ENCODE peak calls at places on chromosomes 16 and 17, in nine cellular contexts. Q, C, H, I, X, E, U, F and G are unnamed samples.

GRCh38 chr17:5262417-5262816 is 19.7 kb upstream of the RABEP1 start:
- DNase-seq in Q (no peak), C (no peak), H (no peak), I (no peak), X (no peak), E (peak), U (no peak), F (no peak), G (no peak)

GRCh38 chr17:2485970-2486369 is 25.7 kb downstream of the METTL16 start:
- DNase-seq in Q (no peak), C (no peak), H (no peak), I (no peak), X (no peak), E (no peak), U (no peak), F (no peak), G (no peak)

GRCh38 chr16:71399801-71400563 is 41.5 kb downstream of the CALB2 start:
- DNase-seq in Q (no peak), C (no peak), H (no peak), I (no peak), X (no peak), E (no peak), U (no peak), F (no peak), G (no peak)

GRCh38 chr17:38733315-38734234 is 3.4 kb downstream of the CISD3 start:
- DNase-seq in Q (no peak), C (no peak), H (no peak), I (no peak), X (no peak), E (peak), U (no peak), F (no peak), G (no peak)

GRCh38 chr17:9217151-9218067 is 196.1 kb downstream of the NTN1 start:
- DNase-seq in Q (no peak), C (peak), H (no peak), I (no peak), X (peak), E (no peak), U (peak), F (no peak), G (peak)

GRCh38 chr17:46841561-46842379 is 9.6 kb upstream of the WNT9B start:
- DNase-seq in Q (peak), C (no peak), H (no peak), I (no peak), X (peak), E (peak), U (no peak), F (no peak), G (no peak)

GRCh38 chr16:52436646-52437645 is 110.0 kb downstream of the TOX3 start:
- DNase-seq in Q (no peak), C (no peak), H (no peak), I (no peak), X (no peak), E (no peak), U (no peak), F (no peak), G (no peak)

GRCh38 chr17:82924812-82925211 is 85.0 kb upstream of the ZNF750 start:
- DNase-seq in Q (no peak), C (no peak), H (no peak), I (no peak), X (no peak), E (peak), U (no peak), F (no peak), G (no peak)

GRCh38 chr17:48247603-48248002 is 140.0 kb downstream of the SNX11 start:
- DNase-seq in Q (no peak), C (no peak), H (no peak), I (no peak), X (no peak), E (no peak), U (no peak), F (no peak), G (no peak)

GRCh38 chr16:67470314-67470713 is 10.6 kb downstream of the ATP6V0D1 start:
- DNase-seq in Q (peak), C (no peak), H (peak), I (peak), X (no peak), E (no peak), U (no peak), F (peak), G (no peak)

GRCh38 chr17:18217412-18218015 is 7.9 kb upstream of the LLGL1 start:
- DNase-seq in Q (no peak), C (no peak), H (peak), I (peak), X (peak), E (peak), U (peak), F (peak), G (peak)

GRCh38 chr16:68395806-68396205 is 52.5 kb downstream of the SMPD3 start:
- DNase-seq in Q (peak), C (no peak), H (no peak), I (no peak), X (no peak), E (no peak), U (no peak), F (no peak), G (no peak)

GRCh38 chr17:7887482-7888183 is 956 bp upstream of the CHD3 start:
- DNase-seq in Q (peak), C (peak), H (peak), I (peak), X (peak), E (peak), U (peak), F (peak), G (peak)

GRCh38 chr16:88499314-88499713 is 46.2 kb downstream of the ZFPM1 start:
- DNase-seq in Q (peak), C (no peak), H (no peak), I (no peak), X (no peak), E (no peak), U (no peak), F (no peak), G (no peak)

GRCh38 chr16:31061813-31062440 is 12.1 kb downstream of the ZNF668 start:
- DNase-seq in Q (no peak), C (no peak), H (no peak), I (no peak), X (no peak), E (no peak), U (no peak), F (no peak), G (no peak)

GRCh38 chr17:69812240-69812837 is 262.7 kb upstream of the KCNJ16 start:
- DNase-seq in Q (no peak), C (no peak), H (no peak), I (no peak), X (no peak), E (peak), U (no peak), F (no peak), G (no peak)

GRCh38 chr17:55161935-55162555 is 102.7 kb upstream of the HLF start:
- DNase-seq in Q (no peak), C (peak), H (no peak), I (no peak), X (peak), E (peak), U (peak), F (no peak), G (peak)

GRCh38 chr17:3773511-3773910 is 27.5 kb downstream of the ITGAE start:
- DNase-seq in Q (no peak), C (no peak), H (no peak), I (no peak), X (peak), E (peak), U (peak), F (no peak), G (peak)

GRCh38 chr16:19463468-19464315 is 46.0 kb downstream of the TMC5 start:
- DNase-seq in Q (no peak), C (no peak), H (no peak), I (no peak), X (no peak), E (peak), U (no peak), F (no peak), G (no peak)

GRCh38 chr17:49471089-49471683 is 23.9 kb upstream of the NGFR start:
- DNase-seq in Q (no peak), C (no peak), H (no peak), I (peak), X (no peak), E (no peak), U (no peak), F (no peak), G (no peak)

GRCh38 chr16:82340531-82340930 is 170.5 kb upstream of the MPHOSPH6 start:
- DNase-seq in Q (no peak), C (no peak), H (no peak), I (no peak), X (no peak), E (no peak), U (no peak), F (no peak), G (no peak)

GRCh38 chr16:70592106-70592571 is 54.2 kb upstream of the IL34 start:
- DNase-seq in Q (peak), C (no peak), H (no peak), I (peak), X (no peak), E (no peak), U (no peak), F (no peak), G (no peak)

GRCh38 chr17:17494499-17495447 is 1.4 kb downstream of the RASD1 start:
- DNase-seq in Q (peak), C (no peak), H (peak), I (peak), X (peak), E (peak), U (peak), F (peak), G (peak)

GRCh38 chr17:62965149-62965648 is 836 bp upstream of the TANC2 start:
- DNase-seq in Q (no peak), C (no peak), H (no peak), I (no peak), X (no peak), E (no peak), U (peak), F (no peak), G (no peak)

GRCh38 chr16:76385831-76386230 is 108.6 kb downstream of the CNTNAP4 start:
- DNase-seq in Q (no peak), C (no peak), H (no peak), I (no peak), X (no peak), E (no peak), U (no peak), F (no peak), G (no peak)

GRCh38 chr17:4509402-4509801 is 10.7 kb downstream of the SPNS2 start:
- DNase-seq in Q (peak), C (no peak), H (peak), I (no peak), X (no peak), E (no peak), U (no peak), F (no peak), G (no peak)

GRCh38 chr16:30720694-30721093 is 21.7 kb downstream of the SRCAP start:
- DNase-seq in Q (no peak), C (no peak), H (no peak), I (no peak), X (no peak), E (no peak), U (peak), F (no peak), G (no peak)

GRCh38 chr16:84255050-84255810 is 15.4 kb upstream of the KCNG4 start:
- DNase-seq in Q (no peak), C (no peak), H (no peak), I (no peak), X (no peak), E (no peak), U (no peak), F (no peak), G (no peak)

GRCh38 chr16:20675488-20676267 is 21.8 kb downstream of the ACSM1 start:
- DNase-seq in Q (no peak), C (no peak), H (no peak), I (no peak), X (peak), E (peak), U (peak), F (peak), G (no peak)

GRCh38 chr16:67613808-67614207 is 31.1 kb upstream of the CARMIL2 start:
- DNase-seq in Q (no peak), C (no peak), H (no peak), I (no peak), X (no peak), E (peak), U (peak), F (no peak), G (no peak)

GRCh38 chr16:28324235-28324886 is 32.0 kb downstream of the SBK1 start:
- DNase-seq in Q (no peak), C (no peak), H (peak), I (peak), X (no peak), E (peak), U (no peak), F (no peak), G (no peak)

GRCh38 chr16:50332599-50332998 is 36.2 kb downstream of the BRD7 start:
- DNase-seq in Q (no peak), C (no peak), H (no peak), I (no peak), X (no peak), E (no peak), U (no peak), F (no peak), G (no peak)

GRCh38 chr16:18039931-18040330 is 296.6 kb downstream of the NPIPA8 start:
- DNase-seq in Q (no peak), C (no peak), H (no peak), I (no peak), X (no peak), E (no peak), U (no peak), F (no peak), G (no peak)

GRCh38 chr17:32928527-32929287 is 754 bp downstream of the TMEM98 start:
- DNase-seq in Q (no peak), C (no peak), H (no peak), I (no peak), X (peak), E (no peak), U (no peak), F (no peak), G (no peak)

GRCh38 chr17:29827179-29827578 is 102.8 kb downstream of the SSH2 start:
- DNase-seq in Q (no peak), C (no peak), H (no peak), I (no peak), X (no peak), E (no peak), U (no peak), F (no peak), G (no peak)

GRCh38 chr17:81921996-81922565 is 4.1 kb upstream of the SIRT7 start:
- DNase-seq in Q (peak), C (no peak), H (no peak), I (no peak), X (no peak), E (no peak), U (no peak), F (no peak), G (no peak)
- H3K4me3 ChIP-seq in Q (no peak), C (no peak), H (no peak), I (no peak), X (no peak), E (no peak), U (no peak), F (no peak), G (no peak)

DNA sequence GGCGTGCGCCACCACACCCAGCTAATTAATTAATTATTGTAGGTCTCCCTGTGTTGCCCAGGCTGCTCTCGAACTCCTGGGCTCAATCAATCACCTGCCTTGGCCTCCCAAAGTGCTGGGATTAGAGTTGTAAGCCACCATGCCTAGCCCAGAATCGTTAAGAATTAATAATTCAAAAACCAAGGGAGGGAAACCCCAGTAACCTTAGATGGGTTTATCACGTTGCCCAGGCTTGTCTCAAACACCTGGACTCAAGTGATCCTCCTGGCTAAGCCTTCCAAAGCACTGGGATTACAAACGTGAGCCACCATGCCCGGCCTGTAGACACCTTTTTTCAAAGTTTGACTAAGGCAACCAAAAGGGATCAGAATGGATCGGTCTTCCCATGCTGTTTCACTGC is 21.6 kb downstream of the CD300LF start:
- DNase-seq in Q (no peak), C (no peak), H (no peak), I (no peak), X (no peak), E (no peak), U (no peak), F (no peak), G (no peak)
- TF ChIP-seq CTCF in Q (no peak), C (no peak), H (no peak), I (no peak), X (no peak), E (no peak), U (no peak), F (no peak), G (no peak)

DNA sequence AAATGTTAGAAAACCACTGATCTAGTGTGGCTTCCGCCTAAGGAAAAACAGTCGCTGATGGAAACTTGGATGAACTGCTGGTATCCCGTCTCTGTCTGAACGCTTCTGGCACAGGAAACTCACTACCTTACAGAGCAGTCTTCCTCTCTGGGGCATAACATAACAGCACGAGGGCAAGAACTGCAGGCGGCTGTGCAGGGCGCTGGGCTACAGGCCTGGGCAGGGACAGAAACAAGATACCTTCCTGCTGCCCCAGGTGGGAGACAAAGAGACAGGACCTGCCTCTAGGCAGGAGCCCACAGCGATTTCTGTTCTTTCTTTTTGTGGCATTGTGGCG is 10.5 kb downstream of the MXRA7 start:
- DNase-seq in Q (no peak), C (no peak), H (no peak), I (no peak), X (no peak), E (no peak), U (peak), F (no peak), G (no peak)
- H3K4me3 ChIP-seq in Q (no peak), C (no peak), H (no peak), I (peak), X (no peak), E (no peak), U (no peak), F (no peak), G (no peak)

GRCh38 chr16:66337434-66338188 is 28.9 kb upstream of the CDH5 start:
- DNase-seq in Q (no peak), C (no peak), H (peak), I (no peak), X (no peak), E (no peak), U (no peak), F (no peak), G (no peak)

GRCh38 chr16:66344533-66345145 is 21.9 kb upstream of the CDH5 start:
- DNase-seq in Q (no peak), C (no peak), H (peak), I (peak), X (peak), E (peak), U (peak), F (no peak), G (peak)

GRCh38 chr16:66346221-66346620 is 20.3 kb upstream of the CDH5 start:
- DNase-seq in Q (no peak), C (no peak), H (no peak), I (no peak), X (no peak), E (no peak), U (no peak), F (no peak), G (no peak)

GRCh38 chr16:66342294-66342900 is 24.1 kb upstream of the CDH5 start:
- DNase-seq in Q (peak), C (no peak), H (peak), I (no peak), X (peak), E (peak), U (peak), F (no peak), G (no peak)
- TF ChIP-seq CTCF in Q (peak), C (peak), H (peak), I (peak), X (peak), E (peak), U (peak), F (no peak), G (peak)

DNA sequence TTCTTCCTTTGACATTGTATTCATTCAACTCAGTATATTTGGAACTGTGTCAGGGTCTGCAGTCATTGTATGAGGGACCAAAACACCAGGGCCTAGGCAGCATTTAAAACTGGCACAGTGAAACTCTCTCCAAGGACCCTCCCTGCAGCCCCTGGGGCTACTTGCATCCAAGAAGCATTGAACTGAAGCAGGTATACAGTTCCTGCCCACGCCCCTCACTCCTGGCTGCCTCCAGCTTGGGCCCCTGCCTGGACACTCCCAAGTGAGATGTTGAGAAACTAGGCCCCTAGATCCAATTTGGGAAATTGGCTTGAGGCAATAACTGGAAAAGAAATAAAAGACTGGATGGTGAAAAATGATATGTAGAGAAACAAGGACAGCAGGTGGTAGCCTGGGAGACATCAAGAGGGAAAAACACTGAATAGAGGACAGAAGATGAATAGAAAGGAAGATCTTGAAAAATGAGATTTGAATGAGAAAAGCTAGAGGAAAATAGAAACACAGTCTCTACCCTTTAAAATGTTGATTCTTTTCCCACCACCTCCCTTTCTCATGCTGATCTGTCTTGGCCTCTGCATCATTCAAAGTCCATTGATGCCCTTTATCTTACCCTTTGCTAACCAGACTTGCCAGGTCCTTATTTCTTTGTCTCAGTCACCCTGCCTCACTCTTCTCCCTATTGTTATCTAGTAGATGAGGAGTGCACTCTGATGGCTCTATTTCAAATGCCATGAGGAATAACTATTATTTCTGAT is 368.8 kb upstream of the CDH8 start:
- DNase-seq in Q (no peak), C (no peak), H (no peak), I (no peak), X (no peak), E (no peak), U (no peak), F (no peak), G (no peak)
- H3K4me3 ChIP-seq in Q (no peak), C (no peak), H (no peak), I (no peak), X (no peak), E (no peak), U (no peak), F (no peak), G (no peak)

GRCh38 chr16:11510178-11510973 is 76.3 kb downstream of the LITAF start:
- DNase-seq in Q (no peak), C (no peak), H (no peak), I (no peak), X (no peak), E (no peak), U (no peak), F (no peak), G (no peak)
- TF ChIP-seq CTCF in Q (no peak), C (no peak), H (no peak), I (no peak), X (no peak), E (no peak), U (no peak), F (no peak), G (no peak)

DNA sequence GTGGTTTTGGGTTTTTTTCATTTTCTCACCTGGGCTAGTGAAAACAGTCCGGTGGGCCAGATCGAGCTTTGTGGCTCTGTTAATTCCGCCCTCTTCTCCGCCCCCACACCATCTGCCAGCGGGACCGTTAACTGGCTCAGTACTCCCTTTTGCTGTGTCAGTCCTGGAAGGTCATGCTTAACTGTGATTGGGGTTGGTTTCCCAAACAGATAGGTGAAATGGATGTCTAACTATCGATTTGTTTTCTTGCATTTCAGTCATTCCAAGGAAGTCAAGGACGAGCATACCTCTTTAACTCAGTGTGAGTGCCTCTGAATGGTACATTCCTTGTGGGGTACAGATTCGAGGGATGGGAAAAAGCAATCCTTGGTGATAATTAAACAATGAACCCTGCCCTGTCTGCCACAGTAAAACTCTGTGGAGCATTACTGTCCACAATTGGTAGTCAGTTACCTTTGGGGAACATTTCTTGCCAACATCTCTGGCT is 56.7 kb downstream of the YPEL2 start:
- DNase-seq in Q (no peak), C (no peak), H (no peak), I (no peak), X (no peak), E (no peak), U (no peak), F (no peak), G (no peak)
- H3K4me3 ChIP-seq in Q (no peak), C (no peak), H (no peak), I (no peak), X (no peak), E (no peak), U (no peak), F (no peak), G (no peak)

GRCh38 chr17:1170739-1171138 is 9.0 kb downstream of the ABR start:
- DNase-seq in Q (no peak), C (no peak), H (no peak), I (no peak), X (no peak), E (no peak), U (no peak), F (no peak), G (no peak)
- TF ChIP-seq CTCF in Q (no peak), C (no peak), H (peak), I (no peak), X (peak), E (peak), U (peak), F (no peak), G (peak)

GRCh38 chr16:86604436-86605220 is 26.3 kb downstream of the FOXL1 start:
- DNase-seq in Q (no peak), C (no peak), H (no peak), I (no peak), X (no peak), E (no peak), U (no peak), F (no peak), G (no peak)
- H3K4me3 ChIP-seq in Q (no peak), C (no peak), H (peak), I (no peak), X (no peak), E (no peak), U (no peak), F (no peak), G (no peak)